ENCODE peak calls at places on chromosomes 11 and 22, in seven cellular contexts. U is activated naive CD8-positive, alpha-beta T cell treated with anti-CD3 and anti-CD28 coated beads, Interleukin-2, amount 50 U/mL, for 24 hours; A is stimulated activated CD8-positive, alpha-beta memory T cell treated with anti-CD3 and anti-CD28 coated beads, Interleukin-4, amount 100 ng/mL, for 24 hours; L is Ammon's horn; D is stimulated activated CD4-positive, alpha-beta T cell treated with anti-CD3 and anti-CD28 coated beads, TNF-alpha, amount 100 ng/mL, for 24 hours; R is cardiac fibroblast; X is NB4. P is an unnamed sample.

GRCh38 chr22:20805972-20806471 is 32.1 kb downstream of the SERPIND1 start:
- DNase-seq in U (no peak), A (no peak), X (no peak), D (no peak), L (no peak), R (peak), P (peak)

GRCh38 chr11:27571151-27571840 is 64.7 kb upstream of the LIN7C start:
- DNase-seq in L (no peak), A (no peak), D (no peak), X (no peak), R (peak), U (no peak), P (peak)

GRCh38 chr11:12577746-12578644 is 96.2 kb upstream of the TEAD1 start:
- DNase-seq in R (no peak), A (no peak), U (no peak), X (no peak), L (no peak), D (no peak), P (no peak)

GRCh38 chr22:36891646-36892045 is 21.8 kb upstream of the CSF2RB start:
- DNase-seq in D (no peak), X (no peak), U (no peak), R (no peak), A (no peak), L (no peak), P (no peak)

GRCh38 chr22:32120603-32121002 is 38.5 kb downstream of the C22orf42 start:
- DNase-seq in D (no peak), L (no peak), A (no peak), R (no peak), X (no peak), U (no peak), P (no peak)

GRCh38 chr11:33912405-33913361 is 20.8 kb upstream of the LMO2 start:
- DNase-seq in A (no peak), D (no peak), R (peak), U (no peak), X (peak), L (no peak), P (peak)

GRCh38 chr11:34468209-34468841 is 29.6 kb downstream of the CAT start:
- DNase-seq in D (peak), U (peak), X (peak), A (peak), L (no peak), R (peak), P (peak)

GRCh38 chr11:103736986-103737622 is 299.3 kb upstream of the DDI1 start:
- DNase-seq in X (no peak), D (no peak), U (no peak), L (peak), A (no peak), R (no peak), P (no peak)

GRCh38 chr11:73391665-73392064 is 15.5 kb downstream of the RELT start:
- DNase-seq in L (no peak), R (no peak), X (no peak), U (no peak), A (no peak), D (no peak), P (no peak)

GRCh38 chr22:39623603-39624500 is 53.3 kb downstream of the CACNA1I start:
- DNase-seq in R (no peak), U (no peak), D (no peak), L (no peak), X (no peak), A (no peak), P (no peak)

GRCh38 chr11:132026746-132027145 is 656.3 kb downstream of the NTM start:
- DNase-seq in R (no peak), D (no peak), U (no peak), A (no peak), X (no peak), L (no peak), P (no peak)

GRCh38 chr11:120827820-120828219 is 196.1 kb upstream of the TBCEL start:
- DNase-seq in D (no peak), L (no peak), U (no peak), A (no peak), X (no peak), R (no peak), P (no peak)

GRCh38 chr11:45025716-45026492 is 75.2 kb upstream of the TP53I11 start:
- DNase-seq in U (peak), L (peak), D (no peak), R (peak), A (no peak), X (peak), P (no peak)

GRCh38 chr22:34866501-34867171 is 199.3 kb upstream of the ISX start:
- DNase-seq in D (no peak), X (no peak), R (peak), L (no peak), A (no peak), U (no peak), P (no peak)

GRCh38 chr11:102279641-102280170 is 37.6 kb upstream of the BIRC3 start:
- DNase-seq in X (no peak), L (no peak), U (no peak), R (peak), D (no peak), A (no peak), P (peak)

GRCh38 chr11:134638796-134639540 is 226.9 kb upstream of the B3GAT1 start:
- DNase-seq in U (no peak), A (no peak), X (no peak), L (peak), R (no peak), D (no peak), P (no peak)

GRCh38 chr11:120568572-120569307 is 57.2 kb downstream of the GRIK4 start:
- DNase-seq in D (no peak), R (no peak), U (no peak), L (no peak), A (no peak), X (no peak), P (no peak)

GRCh38 chr11:62413060-62413696 is 5.7 kb upstream of the SCGB1A1 start:
- DNase-seq in L (no peak), X (no peak), D (no peak), A (no peak), U (no peak), R (no peak), P (no peak)

GRCh38 chr22:38204784-38205183 is 3.0 kb downstream of the MAFF start:
- DNase-seq in L (no peak), D (no peak), R (no peak), A (no peak), U (no peak), X (peak), P (no peak)

GRCh38 chr22:49997221-49997599 is 15.4 kb downstream of the IL17REL start:
- DNase-seq in L (no peak), U (no peak), R (no peak), A (no peak), X (no peak), D (no peak), P (no peak)

GRCh38 chr22:35322126-35322525 is 22.4 kb downstream of the TOM1 start:
- DNase-seq in R (no peak), X (no peak), L (no peak), U (no peak), D (no peak), A (no peak), P (no peak)

GRCh38 chr22:40721266-40721665 is 42.0 kb downstream of the MCHR1 start:
- DNase-seq in U (no peak), D (no peak), A (no peak), X (peak), L (peak), R (no peak), P (peak)

GRCh38 chr11:67384851-67385366 is 6.9 kb upstream of the RAD9A start:
- DNase-seq in L (peak), U (no peak), D (no peak), X (no peak), A (no peak), R (peak), P (peak)

GRCh38 chr11:78022397-78023396 is at the start of gene KCTD14:
- DNase-seq in R (peak), U (no peak), X (no peak), L (no peak), A (no peak), D (no peak), P (no peak)

GRCh38 chr11:6544921-6545850 is 48.1 kb downstream of the DNHD1 start:
- DNase-seq in A (no peak), R (peak), X (no peak), U (no peak), L (no peak), D (no peak), P (peak)

GRCh38 chr11:124499711-124500110 is 43.7 kb downstream of the OR8B12 start:
- DNase-seq in L (no peak), X (no peak), U (no peak), R (no peak), A (no peak), D (no peak), P (no peak)

GRCh38 chr11:48037709-48038468 is 57.5 kb downstream of the PTPRJ start:
- DNase-seq in U (no peak), X (no peak), A (no peak), D (no peak), L (no peak), R (peak), P (no peak)

GRCh38 chr11:128865490-128865889 is 1.6 kb downstream of the KCNJ1 start:
- DNase-seq in L (no peak), R (peak), D (no peak), X (no peak), A (no peak), U (no peak), P (no peak)

GRCh38 chr11:125402436-125402835 is 93.6 kb downstream of the FEZ1 start:
- DNase-seq in U (no peak), X (no peak), L (no peak), R (peak), A (no peak), D (no peak), P (peak)

GRCh38 chr22:22548910-22549309 is 10.2 kb downstream of the PRAME start:
- DNase-seq in R (no peak), U (no peak), L (no peak), D (no peak), A (no peak), X (no peak), P (no peak)

GRCh38 chr11:74647404-74647803 is 55.0 kb downstream of the POLD3 start:
- DNase-seq in X (no peak), D (no peak), A (no peak), R (peak), L (no peak), U (no peak), P (no peak)

P was measured in foreskin fibroblast.